ENCODE peak calls at places on chromosomes 2 and 18, in nine cellular contexts. E is left ventricle myocardium inferior; W is CD4-positive, alpha-beta T cell; I is kidney; Y is uterus; J is transverse colon; O is H9; T is left lung; D is fibroblast of lung. U is an unnamed sample.

GRCh38 chr2:75320893-75321292 is 121.6 kb upstream of the TACR1 start:
- DNase-seq in D (no peak), T (no peak), W (no peak), I (no peak), E (no peak), O (no peak), J (no peak), Y (no peak), U (no peak)

GRCh38 chr2:69231760-69232277 is 155.2 kb downstream of the GFPT1 start:
- DNase-seq in D (no peak), E (no peak), I (no peak), W (no peak), T (no peak), J (no peak), Y (no peak), O (no peak), U (no peak)

GRCh38 chr2:30716117-30716900 is 90.9 kb downstream of the CAPN13 start:
- DNase-seq in D (no peak), O (peak), J (no peak), Y (no peak), W (no peak), E (no peak), I (no peak), T (no peak), U (no peak)

GRCh38 chr2:10947005-10947440 is 35.3 kb downstream of the KCNF1 start:
- DNase-seq in D (peak), I (peak), T (no peak), O (no peak), W (no peak), Y (no peak), E (no peak), J (no peak), U (no peak)

GRCh38 chr2:67930156-67930555 is 132.6 kb downstream of the C1D start:
- DNase-seq in I (no peak), Y (no peak), T (no peak), W (no peak), D (no peak), E (no peak), O (peak), J (no peak), U (peak)

GRCh38 chr2:240328526-240328925 is 106.9 kb upstream of the GPC1 start:
- DNase-seq in J (no peak), T (no peak), I (no peak), D (no peak), W (no peak), Y (no peak), E (no peak), O (no peak), U (no peak)

GRCh38 chr2:229852565-229852964 is 69.2 kb downstream of the TRIP12 start:
- DNase-seq in I (no peak), J (peak), D (peak), O (no peak), T (no peak), W (peak), Y (no peak), E (no peak), U (no peak)

GRCh38 chr18:33231474-33232317 is 208.8 kb downstream of the CCDC178 start:
- DNase-seq in D (peak), T (peak), E (peak), Y (peak), I (peak), W (peak), O (peak), J (peak), U (peak)

GRCh38 chr18:79496978-79497637 is 101.4 kb downstream of the NFATC1 start:
- DNase-seq in I (peak), J (peak), E (peak), Y (peak), D (peak), O (no peak), W (no peak), T (peak), U (no peak)

GRCh38 chr2:54665436-54665856 is 58.0 kb upstream of the EML6 start:
- DNase-seq in O (peak), E (no peak), D (peak), T (no peak), Y (no peak), W (no peak), J (peak), I (no peak), U (peak)

GRCh38 chr18:8988262-8988871 is 114.1 kb upstream of the NDUFV2 start:
- DNase-seq in I (no peak), W (peak), E (peak), D (peak), J (peak), O (peak), Y (peak), T (no peak), U (peak)

GRCh38 chr2:190254451-190254850 is 65.2 kb downstream of the HIBCH start:
- DNase-seq in T (no peak), Y (no peak), J (no peak), W (no peak), I (no peak), O (no peak), E (no peak), D (no peak), U (no peak)

GRCh38 chr2:234395801-234396478 is 100.9 kb downstream of the ARL4C start:
- DNase-seq in E (no peak), J (no peak), I (no peak), O (no peak), W (no peak), Y (no peak), D (no peak), T (no peak), U (no peak)

GRCh38 chr2:185857676-185858075 is 119.1 kb downstream of the FSIP2 start:
- DNase-seq in D (no peak), I (no peak), W (no peak), T (no peak), O (no peak), Y (no peak), J (no peak), E (no peak), U (no peak)

GRCh38 chr2:55862673-55863390 is 60.8 kb downstream of the EFEMP1 start:
- DNase-seq in Y (peak), W (no peak), O (no peak), E (no peak), I (no peak), J (no peak), D (peak), T (no peak), U (no peak)

GRCh38 chr2:110677080-110677479 is 783 bp downstream of the BUB1 start:
- DNase-seq in Y (no peak), J (no peak), O (no peak), W (no peak), D (no peak), E (no peak), I (no peak), T (no peak), U (no peak)

GRCh38 chr2:41116106-41116797 is 664.4 kb upstream of the SLC8A1 start:
- DNase-seq in W (no peak), I (no peak), E (no peak), O (no peak), T (no peak), D (no peak), Y (no peak), J (no peak), U (no peak)

GRCh38 chr18:28174181-28174906 is 2.6 kb downstream of the CDH2 start:
- DNase-seq in D (no peak), Y (no peak), I (no peak), T (no peak), J (no peak), W (no peak), O (no peak), E (no peak), U (no peak)

GRCh38 chr2:191521608-191522208 is 156.2 kb upstream of the NABP1 start:
- DNase-seq in J (no peak), T (no peak), W (no peak), Y (no peak), I (no peak), E (no peak), O (no peak), D (peak), U (no peak)

GRCh38 chr2:231708773-231709635 is 679 bp downstream of the PTMA start:
- DNase-seq in O (no peak), W (peak), T (peak), I (peak), Y (peak), D (peak), E (peak), J (peak), U (no peak)

GRCh38 chr18:75162467-75162866 is 46.5 kb downstream of the PTGR3 start:
- DNase-seq in T (no peak), I (no peak), E (no peak), W (no peak), O (no peak), J (no peak), D (peak), Y (no peak), U (no peak)

GRCh38 chr2:207408086-207408794 is 121.5 kb upstream of the CREB1 start:
- DNase-seq in O (no peak), T (no peak), E (no peak), Y (no peak), J (peak), I (no peak), D (peak), W (no peak), U (no peak)

GRCh38 chr18:44590976-44591375 is 89.7 kb upstream of the SETBP1 start:
- DNase-seq in T (no peak), J (no peak), E (no peak), D (no peak), I (no peak), O (no peak), Y (no peak), W (no peak), U (no peak)

GRCh38 chr2:73979686-73980085 is 5.0 kb upstream of the TET3 start:
- DNase-seq in Y (no peak), T (no peak), E (no peak), I (no peak), W (no peak), O (no peak), J (no peak), D (peak), U (no peak)

GRCh38 chr2:15979759-15980604 is 39.6 kb downstream of the MYCN start:
- DNase-seq in O (no peak), T (no peak), Y (no peak), I (no peak), E (no peak), D (no peak), J (no peak), W (no peak), U (no peak)
- H3K27ac ChIP-seq in O (peak), T (no peak), Y (no peak), I (no peak), E (no peak), D (no peak), J (no peak), W (no peak), U (no peak)

GRCh38 chr2:174493549-174494331 is 6.9 kb upstream of the GPR155 start:
- DNase-seq in J (no peak), O (no peak), Y (no peak), W (no peak), D (no peak), E (no peak), I (no peak), T (no peak), U (no peak)
- H3K27ac ChIP-seq in J (peak), O (no peak), Y (no peak), W (peak), D (no peak), E (peak), I (no peak), T (peak), U (no peak)

GRCh38 chr2:1436369-1436768 is 23.1 kb downstream of the TPO start:
- DNase-seq in W (no peak), T (no peak), I (no peak), O (no peak), D (no peak), Y (no peak), J (no peak), E (no peak), U (no peak)
- H3K27ac ChIP-seq in W (no peak), T (no peak), I (no peak), O (no peak), D (no peak), Y (no peak), J (no peak), E (no peak), U (no peak)

DNA sequence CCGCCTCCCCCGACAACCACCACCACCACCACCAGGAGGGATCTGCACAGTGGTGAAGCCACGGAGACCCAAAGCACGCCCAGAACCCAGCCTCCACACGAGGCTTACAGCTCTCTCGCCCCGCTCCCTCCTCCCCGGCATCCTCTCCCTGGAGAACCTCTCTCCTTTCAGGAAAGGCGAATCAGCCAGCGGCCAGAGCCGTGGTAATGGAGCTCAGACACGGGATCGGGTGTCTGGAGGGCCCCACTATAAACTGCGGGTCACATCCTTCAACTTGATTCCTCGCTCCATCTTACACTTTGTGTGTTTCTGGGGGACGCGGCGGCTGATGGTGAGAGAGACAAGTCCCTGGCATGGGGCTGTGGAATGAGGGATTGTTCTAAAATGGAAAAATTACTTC is 271.5 kb upstream of the SIX2 start:
- DNase-seq in D (no peak), J (no peak), Y (no peak), I (no peak), W (no peak), O (no peak), T (no peak), E (no peak), U (no peak)
- H3K27ac ChIP-seq in D (no peak), J (no peak), Y (no peak), I (no peak), W (no peak), O (no peak), T (no peak), E (no peak), U (no peak)

GRCh38 chr2:62661263-62661635 is 44.3 kb upstream of the EHBP1 start:
- DNase-seq in T (no peak), D (no peak), J (no peak), O (no peak), E (no peak), Y (no peak), W (no peak), I (no peak), U (no peak)
- H3K27ac ChIP-seq in T (no peak), D (peak), J (peak), O (no peak), E (no peak), Y (peak), W (no peak), I (no peak), U (no peak)

GRCh38 chr18:37420315-37420880 is 145.2 kb downstream of the CELF4 start:
- DNase-seq in D (no peak), T (no peak), J (no peak), W (no peak), O (no peak), E (no peak), Y (no peak), I (no peak), U (no peak)
- H3K27ac ChIP-seq in D (no peak), T (no peak), J (no peak), W (no peak), O (no peak), E (no peak), Y (no peak), I (no peak), U (no peak)

GRCh38 chr2:103293266-103293583 is 531.4 kb downstream of the TMEM182 start:
- DNase-seq in T (no peak), E (no peak), D (no peak), Y (no peak), J (no peak), O (no peak), W (no peak), I (no peak), U (no peak)
- H3K27ac ChIP-seq in T (no peak), E (no peak), D (no peak), Y (no peak), J (no peak), O (no peak), W (no peak), I (no peak), U (no peak)